ENCODE peak calls at places on chromosome X, in eight cellular contexts. L is ureter; Q is hepatic stellate cell; G is lower leg skin; I is EH; V is effector memory CD4-positive, alpha-beta T cell; U is MG63; O is H7. Y is an unnamed sample.

GRCh38 chrX:133418588-133418987 is 3.3 kb upstream of the GPC4 start:
- DNase-seq in V (no peak), L (no peak), G (no peak), O (no peak), Q (no peak), U (no peak), I (no peak), Y (no peak)

GRCh38 chrX:12269484-12269883 is 131.2 kb downstream of the FRMPD4 start:
- DNase-seq in V (no peak), U (no peak), O (no peak), L (no peak), I (peak), Q (no peak), G (no peak), Y (no peak)

GRCh38 chrX:138885886-138886285 is 174.4 kb upstream of the FGF13 start:
- DNase-seq in L (no peak), Q (no peak), G (no peak), V (no peak), O (no peak), U (no peak), I (no peak), Y (no peak)

GRCh38 chrX:69107231-69107739 is 58.0 kb downstream of the PJA1 start:
- DNase-seq in L (no peak), V (no peak), U (no peak), Q (no peak), I (no peak), G (no peak), O (peak), Y (no peak)

GRCh38 chrX:10259716-10260115 is 102.9 kb downstream of the CLCN4 start:
- DNase-seq in O (no peak), L (no peak), I (peak), V (no peak), G (no peak), U (no peak), Q (peak), Y (no peak)

GRCh38 chrX:117987376-117987775 is 129.2 kb downstream of the KLHL13 start:
- DNase-seq in U (no peak), O (no peak), I (no peak), L (no peak), V (no peak), G (no peak), Q (no peak), Y (no peak)

GRCh38 chrX:29397506-29397905 is 810.3 kb downstream of the IL1RAPL1 start:
- DNase-seq in Q (peak), U (no peak), V (no peak), L (no peak), G (no peak), O (peak), I (peak), Y (no peak)

GRCh38 chrX:74450803-74451449 is 29.6 kb downstream of the SLC16A2 start:
- DNase-seq in G (no peak), U (peak), I (peak), Q (peak), O (no peak), V (no peak), L (no peak), Y (no peak)

GRCh38 chrX:39730671-39731389 is 366.9 kb downstream of the BCOR start:
- DNase-seq in I (peak), L (peak), O (peak), V (peak), U (peak), G (peak), Q (peak), Y (peak)

GRCh38 chrX:40411350-40412111 is 169.2 kb upstream of the ATP6AP2 start:
- DNase-seq in V (no peak), Q (no peak), U (no peak), G (no peak), O (peak), L (no peak), I (no peak), Y (no peak)

GRCh38 chrX:68307767-68308166 is 125.5 kb downstream of the OPHN1 start:
- DNase-seq in G (no peak), O (no peak), Q (peak), V (no peak), L (no peak), U (no peak), I (peak), Y (no peak)

GRCh38 chrX:100649550-100650356 is 5.8 kb downstream of the SRPX2 start:
- DNase-seq in Q (peak), G (peak), I (peak), L (peak), O (peak), U (peak), V (no peak), Y (no peak)

GRCh38 chrX:103773445-103773844 is 3.2 kb upstream of the PLP1 start:
- DNase-seq in Q (no peak), I (no peak), L (no peak), U (no peak), G (no peak), V (no peak), O (no peak), Y (no peak)

GRCh38 chrX:22389544-22390243 is 117.0 kb downstream of the CBLL2 start:
- DNase-seq in Q (peak), L (no peak), V (no peak), U (peak), G (no peak), I (peak), O (no peak), Y (no peak)

GRCh38 chrX:108090474-108091265 is 672 bp downstream of the PSMD10 start:
- DNase-seq in Q (no peak), I (peak), V (no peak), G (no peak), L (no peak), O (no peak), U (no peak), Y (no peak)

GRCh38 chrX:17655232-17656034 is 81.9 kb upstream of the SCML1 start:
- DNase-seq in G (no peak), Q (no peak), I (peak), O (peak), U (no peak), V (no peak), L (no peak), Y (no peak)

GRCh38 chrX:111624169-111624568 is 56.8 kb upstream of the ALG13 start:
- DNase-seq in L (no peak), V (no peak), O (no peak), G (no peak), Q (no peak), U (no peak), I (no peak), Y (no peak)

GRCh38 chrX:10015711-10016515 is 48.8 kb downstream of the CLDN34 start:
- DNase-seq in O (peak), V (no peak), U (peak), I (peak), Q (no peak), L (no peak), G (no peak), Y (no peak)

GRCh38 chrX:9383655-9384054 is 81.2 kb upstream of the TBL1X start:
- DNase-seq in U (no peak), G (no peak), Q (no peak), I (no peak), O (no peak), L (no peak), V (no peak), Y (no peak)

GRCh38 chrX:3803305-3803704 is 89.9 kb upstream of the PRKX start:
- DNase-seq in I (no peak), V (no peak), Q (no peak), O (no peak), G (no peak), U (no peak), L (no peak), Y (no peak)

GRCh38 chrX:76427560-76428242 is at the start of gene MAGEE1:
- DNase-seq in L (peak), G (peak), Q (peak), V (peak), I (peak), U (peak), O (peak), Y (peak)

GRCh38 chrX:107716045-107716684 is 59.4 kb downstream of the TSC22D3 start:
- DNase-seq in Q (peak), U (peak), G (no peak), L (no peak), I (peak), O (peak), V (peak), Y (peak)

GRCh38 chrX:130728208-130728607 is 174.8 kb downstream of the ENOX2 start:
- DNase-seq in O (no peak), L (no peak), Q (no peak), I (peak), G (no peak), V (no peak), U (no peak), Y (no peak)

GRCh38 chrX:138298268-138298667 is 413.2 kb downstream of the FGF13 start:
- DNase-seq in Q (no peak), G (no peak), O (no peak), V (no peak), U (no peak), L (no peak), I (no peak), Y (no peak)

GRCh38 chrX:19833034-19833677 is 54.2 kb downstream of the SH3KBP1 start:
- DNase-seq in I (no peak), V (no peak), U (no peak), L (no peak), O (no peak), G (no peak), Q (no peak), Y (no peak)

GRCh38 chrX:2928127-2928582 is 984 bp downstream of the ARSD start:
- DNase-seq in Q (peak), O (peak), G (peak), V (no peak), L (peak), U (no peak), I (no peak), Y (no peak)

GRCh38 chrX:107935664-107936433 is 46.3 kb downstream of the TEX13B start:
- DNase-seq in L (no peak), Q (no peak), G (peak), V (no peak), U (no peak), O (peak), I (peak), Y (no peak)

GRCh38 chrX:9647475-9647874 is 118.2 kb downstream of the GPR143 start:
- DNase-seq in U (no peak), Q (no peak), O (no peak), G (no peak), L (no peak), V (no peak), I (no peak), Y (no peak)

GRCh38 chrX:2387614-2388239 is 113.0 kb downstream of the DHRSX start:
- DNase-seq in Q (no peak), U (peak), O (no peak), I (peak), V (no peak), G (no peak), L (no peak), Y (no peak)

GRCh38 chrX:127207326-127207725 is 387.8 kb downstream of the PRR32 start:
- DNase-seq in U (no peak), G (no peak), I (no peak), L (no peak), O (peak), Q (no peak), V (no peak), Y (no peak)

Y was measured in T-helper 9 cell.